ENCODE peak calls at places on chromosomes 3 and 15, in four cellular contexts. One of them, this sample, is unnamed.

GRCh38 chr3:18349197-18349798 is 75.8 kb downstream of the SATB1 start:
- DNase-seq in astrocyte of the spinal cord: no peak
- DNase-seq in stimulated activated CD8-positive, alpha-beta memory T cell treated with anti-CD3 and anti-CD28 coated beads, Interleukin-4, amount 100 ng/mL, for 24 hours: no peak
- DNase-seq in HCT116: no peak
- DNase-seq in this sample: no peak

GRCh38 chr15:64426845-64427465 is 33.4 kb upstream of the ZNF609 start:
- DNase-seq in stimulated activated CD8-positive, alpha-beta memory T cell treated with anti-CD3 and anti-CD28 coated beads, Interleukin-4, amount 100 ng/mL, for 24 hours: no peak
- DNase-seq in HCT116: peak
- DNase-seq in astrocyte of the spinal cord: peak
- DNase-seq in this sample: no peak

GRCh38 chr15:88401972-88402656 is 65.1 kb downstream of the MRPL46 start:
- DNase-seq in stimulated activated CD8-positive, alpha-beta memory T cell treated with anti-CD3 and anti-CD28 coated beads, Interleukin-4, amount 100 ng/mL, for 24 hours: no peak
- DNase-seq in HCT116: no peak
- DNase-seq in astrocyte of the spinal cord: no peak
- DNase-seq in this sample: no peak

GRCh38 chr15:77840962-77841361 is 208.2 kb upstream of the LINGO1 start:
- DNase-seq in astrocyte of the spinal cord: peak
- DNase-seq in HCT116: no peak
- DNase-seq in stimulated activated CD8-positive, alpha-beta memory T cell treated with anti-CD3 and anti-CD28 coated beads, Interleukin-4, amount 100 ng/mL, for 24 hours: no peak
- DNase-seq in this sample: no peak

GRCh38 chr3:126261037-126261436 is 80.7 kb upstream of the ALDH1L1 start:
- DNase-seq in astrocyte of the spinal cord: peak
- DNase-seq in stimulated activated CD8-positive, alpha-beta memory T cell treated with anti-CD3 and anti-CD28 coated beads, Interleukin-4, amount 100 ng/mL, for 24 hours: no peak
- DNase-seq in HCT116: no peak
- DNase-seq in this sample: no peak

GRCh38 chr3:138441742-138442141 is 7.3 kb downstream of the ESYT3 start:
- DNase-seq in astrocyte of the spinal cord: peak
- DNase-seq in stimulated activated CD8-positive, alpha-beta memory T cell treated with anti-CD3 and anti-CD28 coated beads, Interleukin-4, amount 100 ng/mL, for 24 hours: no peak
- DNase-seq in HCT116: no peak
- DNase-seq in this sample: no peak

GRCh38 chr3:183180105-183180763 is 17.7 kb upstream of the LAMP3 start:
- DNase-seq in HCT116: no peak
- DNase-seq in astrocyte of the spinal cord: no peak
- DNase-seq in stimulated activated CD8-positive, alpha-beta memory T cell treated with anti-CD3 and anti-CD28 coated beads, Interleukin-4, amount 100 ng/mL, for 24 hours: no peak
- DNase-seq in this sample: peak

GRCh38 chr3:150760431-150761200 is 2.4 kb downstream of the SIAH2 start:
- DNase-seq in stimulated activated CD8-positive, alpha-beta memory T cell treated with anti-CD3 and anti-CD28 coated beads, Interleukin-4, amount 100 ng/mL, for 24 hours: no peak
- DNase-seq in astrocyte of the spinal cord: no peak
- DNase-seq in HCT116: no peak
- DNase-seq in this sample: no peak

GRCh38 chr3:186283096-186283495 is 78.9 kb downstream of the DGKG start:
- DNase-seq in stimulated activated CD8-positive, alpha-beta memory T cell treated with anti-CD3 and anti-CD28 coated beads, Interleukin-4, amount 100 ng/mL, for 24 hours: no peak
- DNase-seq in astrocyte of the spinal cord: no peak
- DNase-seq in HCT116: no peak
- DNase-seq in this sample: no peak

GRCh38 chr15:86268558-86268957 is 188.9 kb downstream of the AGBL1 start:
- DNase-seq in HCT116: no peak
- DNase-seq in astrocyte of the spinal cord: no peak
- DNase-seq in stimulated activated CD8-positive, alpha-beta memory T cell treated with anti-CD3 and anti-CD28 coated beads, Interleukin-4, amount 100 ng/mL, for 24 hours: no peak
- DNase-seq in this sample: no peak

GRCh38 chr3:170007031-170007663 is 30.6 kb upstream of the GPR160 start:
- DNase-seq in astrocyte of the spinal cord: peak
- DNase-seq in stimulated activated CD8-positive, alpha-beta memory T cell treated with anti-CD3 and anti-CD28 coated beads, Interleukin-4, amount 100 ng/mL, for 24 hours: no peak
- DNase-seq in HCT116: no peak
- DNase-seq in this sample: peak

GRCh38 chr15:58522391-58522790 is 90.6 kb downstream of the LIPC start:
- DNase-seq in stimulated activated CD8-positive, alpha-beta memory T cell treated with anti-CD3 and anti-CD28 coated beads, Interleukin-4, amount 100 ng/mL, for 24 hours: no peak
- DNase-seq in astrocyte of the spinal cord: no peak
- DNase-seq in HCT116: no peak
- DNase-seq in this sample: no peak